ENCODE peak calls at places on chromosomes 2 and 18, in five cellular contexts. T is fibroblast of lung, M is astrocyte of the cerebellum, R is SK-N-SH, Y is endothelial cell of umbilical vein. V is an unnamed sample.

GRCh38 chr2:7057865-7058400 is 140.7 kb downstream of the RNF144A start:
- DNase-seq in T (no peak), M (no peak), R (no peak), Y (no peak), V (no peak)

GRCh38 chr2:40098786-40099470 is 319.9 kb upstream of the THUMPD2 start:
- DNase-seq in T (peak; percentile 39), M (no peak), R (no peak), Y (no peak), V (peak; percentile 33)

GRCh38 chr2:19021721-19022120 is 336.7 kb downstream of the OSR1 start:
- DNase-seq in T (peak; percentile 47), M (peak; percentile 62), R (no peak), Y (no peak), V (peak; percentile 98)

GRCh38 chr2:149765636-149766035 is 178.1 kb upstream of the MMADHC start:
- DNase-seq in T (no peak), M (no peak), R (no peak), Y (no peak), V (no peak)

GRCh38 chr2:52955079-52955478 is 812.5 kb upstream of the CHAC2 start:
- DNase-seq in T (no peak), M (no peak), R (no peak), Y (no peak), V (no peak)

GRCh38 chr2:211103989-211104388 is 547.6 kb downstream of the CPS1 start:
- DNase-seq in T (no peak), M (no peak), R (no peak), Y (no peak), V (no peak)

GRCh38 chr2:178993788-178994187 is 56.1 kb downstream of the CCDC141 start:
- DNase-seq in T (no peak), M (no peak), R (no peak), Y (no peak), V (no peak)

GRCh38 chr2:143475131-143475784 is 346.0 kb downstream of the ARHGAP15 start:
- DNase-seq in T (peak; percentile 29), M (no peak), R (no peak), Y (no peak), V (peak; percentile 39)

GRCh38 chr18:77133051-77133919 is 702 bp upstream of the MBP start:
- DNase-seq in T (no peak), M (no peak), R (no peak), Y (no peak), V (no peak)

GRCh38 chr2:201235865-201236811 is 24.2 kb upstream of the CASP8 start:
- DNase-seq in T (peak; percentile 88), M (peak; percentile 84), R (peak; percentile 67), Y (peak; percentile 73), V (peak; percentile 95)

GRCh38 chr18:7566244-7566586 is 901 bp upstream of the PTPRM start:
- DNase-seq in T (peak; percentile 23), M (no peak), R (no peak), Y (no peak), V (no peak)

GRCh38 chr18:79129120-79129519 is 59.9 kb downstream of the ATP9B start:
- DNase-seq in T (no peak), M (no peak), R (no peak), Y (no peak), V (no peak)

GRCh38 chr2:84846732-84847131 is 34.2 kb downstream of the TRABD2A start:
- DNase-seq in T (no peak), M (no peak), R (no peak), Y (no peak), V (peak; percentile 67)

GRCh38 chr18:48393776-48394175 is 15.4 kb downstream of the ZBTB7C start:
- DNase-seq in T (no peak), M (no peak), R (no peak), Y (no peak), V (no peak)

GRCh38 chr2:199977984-199978415 is 22.6 kb downstream of the MAIP1 start:
- DNase-seq in T (peak; percentile 97), M (no peak), R (no peak), Y (peak; percentile 12), V (peak; percentile 69)

GRCh38 chr2:143807677-143808076 is 678.5 kb downstream of the ARHGAP15 start:
- DNase-seq in T (peak; percentile 41), M (no peak), R (no peak), Y (no peak), V (peak; percentile 44)

GRCh38 chr2:60364441-60364840 is 189.0 kb downstream of the BCL11A start:
- DNase-seq in T (no peak), M (no peak), R (no peak), Y (no peak), V (no peak)

GRCh38 chr2:50712569-50712968 is 319.4 kb downstream of the NRXN1 start:
- DNase-seq in T (no peak), M (no peak), R (no peak), Y (no peak), V (no peak)

GRCh38 chr2:38168710-38169480 is 92.9 kb upstream of the CYP1B1 start:
- DNase-seq in T (peak; percentile 68), M (no peak), R (no peak), Y (no peak), V (peak; percentile 72)

DNA sequence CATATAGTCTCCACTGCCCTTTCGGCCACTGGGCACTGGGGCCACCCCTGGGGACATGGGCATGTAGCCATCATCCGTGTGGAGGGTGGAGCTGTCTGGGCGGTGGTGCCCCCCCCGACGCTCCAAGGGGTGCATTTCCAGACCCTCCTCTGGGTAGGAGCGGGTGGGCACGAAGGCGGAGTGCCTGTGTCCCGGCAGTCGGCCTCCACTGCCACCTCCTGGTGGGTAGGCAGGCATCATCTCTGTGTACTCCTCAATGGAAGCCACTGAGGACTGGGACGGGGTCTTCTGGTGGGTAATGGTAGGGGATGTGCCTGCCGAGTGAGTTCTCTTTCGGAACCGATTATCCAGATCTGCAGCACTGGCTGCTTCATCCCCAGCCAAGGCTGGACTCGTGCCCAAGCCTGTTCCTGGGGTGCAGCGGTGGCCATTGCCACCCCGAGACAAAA is 2.8 kb downstream of the IRS1 start:
- DNase-seq in T (peak; percentile 81), M (no peak), R (peak; percentile 54), Y (no peak), V (peak; percentile 68)
- TF ChIP-seq CTCF in T (peak; percentile 83), M (peak; percentile 66), R (peak; percentile 50), Y (no peak), V (peak; percentile 79)

DNA sequence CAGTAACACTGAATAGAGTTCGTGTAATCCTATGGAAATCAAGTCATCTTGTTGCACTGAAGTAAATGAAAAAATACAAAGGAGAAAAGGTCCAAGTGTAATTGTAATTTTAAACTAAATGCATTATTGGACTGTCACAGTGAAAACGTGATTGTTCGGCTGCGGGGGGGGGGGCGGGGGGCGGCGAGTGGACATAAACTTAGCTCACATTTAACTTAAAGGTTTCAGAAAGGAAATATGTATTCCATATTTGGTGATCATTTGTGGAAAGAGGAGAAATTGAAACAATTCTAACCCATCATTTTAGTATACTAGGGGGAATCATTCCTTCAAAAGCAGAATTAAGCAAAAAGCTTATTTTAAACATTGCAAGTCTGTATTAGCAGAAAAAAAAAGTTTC is 144.6 kb downstream of the MEIS1 start:
- DNase-seq in T (peak; percentile 56), M (no peak), R (no peak), Y (peak; percentile 21), V (no peak)
- H3K4me3 ChIP-seq in T (peak overlapping the region; percentile 65), M (no peak overlapping the region), R (no peak overlapping the region), Y (no peak overlapping the region), V (no peak overlapping the region)

DNA sequence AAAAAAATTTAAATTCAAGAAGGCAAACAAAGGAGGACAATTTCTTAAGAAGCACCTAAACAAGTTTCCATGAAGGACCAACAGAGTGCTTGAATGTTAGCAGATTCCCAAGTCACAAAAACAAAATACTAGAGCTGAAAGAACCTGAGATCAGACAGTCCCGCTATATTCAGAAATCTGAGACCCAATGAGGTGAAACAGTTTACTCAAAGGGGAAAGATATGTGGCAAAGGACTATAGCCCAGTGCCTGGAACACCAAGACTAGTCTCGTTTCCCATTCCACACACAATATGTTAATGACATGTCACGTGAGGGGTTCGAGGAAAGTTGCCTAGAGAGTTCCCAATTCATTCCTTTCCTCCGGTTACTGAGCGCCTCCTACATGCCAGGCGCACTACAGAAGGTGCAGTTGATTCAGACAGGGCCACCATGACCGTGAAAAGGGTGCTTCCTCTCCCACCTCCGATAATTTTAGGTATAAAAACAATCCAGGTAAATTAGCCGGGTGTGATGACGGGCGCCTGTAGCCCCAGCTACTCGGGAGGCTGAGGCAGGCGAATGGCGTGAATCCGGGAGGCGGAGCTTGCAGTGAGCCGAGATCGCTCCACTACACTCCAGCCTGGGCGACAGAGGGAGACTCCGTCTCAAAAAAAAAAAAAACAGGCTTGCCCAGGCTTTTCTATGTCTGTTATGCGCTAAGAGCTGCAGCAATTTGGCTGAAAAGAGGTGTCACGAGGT is 617 bp downstream of the SRBD1 start:
- DNase-seq in T (peak; percentile 74), M (peak; percentile 45), R (peak; percentile 71), Y (peak; percentile 80), V (peak; percentile 56)
- TF ChIP-seq CTCF in T (peak; percentile 40), M (peak; percentile 53), R (peak; percentile 61), Y (peak; percentile 9), V (peak; percentile 48)

DNA sequence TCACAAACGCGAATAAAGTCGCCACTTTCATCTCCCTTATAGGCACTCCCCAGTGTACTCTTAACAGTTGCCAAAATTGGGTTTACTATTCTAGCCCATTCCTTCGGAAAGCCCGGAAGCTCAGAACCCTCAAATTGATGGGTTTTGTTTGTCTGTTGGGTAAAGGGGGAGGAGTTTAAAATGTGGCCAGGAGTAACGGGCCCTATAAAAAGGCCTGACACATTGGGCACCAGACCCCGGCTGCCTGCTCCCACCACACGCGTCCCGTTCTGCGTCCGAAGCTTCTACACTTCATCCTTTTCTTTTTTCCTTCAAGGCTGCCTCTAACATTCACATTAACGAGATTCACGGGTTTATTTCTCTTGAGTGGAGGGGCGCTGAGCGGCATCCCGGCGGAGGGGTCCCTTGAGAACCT is 837 bp downstream of the NHEJ1 start:
- DNase-seq in T (no peak), M (no peak), R (no peak), Y (no peak), V (no peak)
- H3K4me3 ChIP-seq in T (peak overlapping the region; percentile 72), M (peak overlapping the region; percentile 60), R (peak overlapping the region; percentile 69), Y (peak overlapping the region; percentile 41), V (peak overlapping the region; percentile 85)

GRCh38 chr2:189638305-189639002 is 22.8 kb upstream of the ASNSD1 start:
- DNase-seq in T (no peak), M (no peak), R (no peak), Y (no peak), V (no peak)
- TF ChIP-seq CTCF in T (no peak), M (no peak), R (no peak), Y (no peak), V (no peak)

GRCh38 chr2:8984855-8985254 is 18.6 kb downstream of the MBOAT2 start:
- DNase-seq in T (no peak), M (no peak), R (no peak), Y (no peak), V (no peak)
- H3K4me3 ChIP-seq in T (no peak overlapping the region), M (no peak overlapping the region), R (no peak overlapping the region), Y (no peak overlapping the region), V (no peak overlapping the region)

DNA sequence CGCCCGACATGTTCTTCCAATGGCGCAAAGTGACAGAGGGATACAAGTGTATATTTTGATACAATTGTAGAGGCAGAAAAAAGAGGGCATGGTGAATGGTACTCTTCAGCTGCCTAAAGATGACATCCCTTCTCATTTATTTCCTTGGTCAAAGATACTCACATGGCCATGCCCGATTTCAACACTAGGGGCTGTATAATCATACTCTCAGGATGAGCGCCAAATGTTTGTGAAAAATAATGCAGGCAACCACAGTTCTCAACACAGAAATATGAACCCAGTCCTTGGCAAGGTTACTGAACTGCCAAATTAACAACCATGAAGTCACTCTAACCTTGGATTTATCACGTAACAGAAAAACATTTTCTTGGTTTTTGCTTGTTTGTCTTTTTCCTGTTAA is 204.4 kb downstream of the CCDC102B start:
- DNase-seq in T (no peak), M (no peak), R (peak; percentile 4), Y (no peak), V (peak; percentile 1)
- TF ChIP-seq CTCF in T (peak; percentile 24), M (peak; percentile 40), R (peak; percentile 39), Y (no peak), V (peak; percentile 41)

V was measured in AG10803.